ENCODE peak calls at places on chromosomes 12 and 14, in seven cellular contexts. D is choroid plexus epithelial cell, V is adrenal gland, U is Peyer's patch, B is type B pancreatic cell, F is uterus, T is nephron progenitor cell. Z is an unnamed sample.

GRCh38 chr12:25423355-25423754 is 129.7 kb downstream of the LMNTD1 start:
- DNase-seq in B (no peak), T (no peak), D (no peak), U (peak; percentile 55), F (no peak), V (no peak), Z (no peak)

GRCh38 chr14:71416392-71416791 is 509.1 kb downstream of the PCNX1 start:
- DNase-seq in D (peak; percentile 65), F (no peak), U (no peak), B (no peak), V (no peak), T (no peak), Z (no peak)

GRCh38 chr12:46267618-46268348 is 1.1 kb downstream of the SLC38A1 start:
- DNase-seq in T (peak; percentile 32), U (no peak), V (no peak), D (peak; percentile 34), B (no peak), F (no peak), Z (no peak)

GRCh38 chr12:98741229-98741614 is 96.1 kb downstream of the APAF1 start:
- DNase-seq in V (no peak), T (no peak), D (no peak), F (no peak), B (no peak), U (no peak), Z (no peak)

GRCh38 chr14:78074546-78074945 is 95.6 kb upstream of the NRXN3 start:
- DNase-seq in D (no peak), V (no peak), T (no peak), U (no peak), B (no peak), F (no peak), Z (no peak)

GRCh38 chr14:23567186-23568020 is at the start of gene AP1G2:
- DNase-seq in T (peak; percentile 86), D (peak; percentile 78), B (no peak), F (peak; percentile 89), V (peak; percentile 93), U (peak; percentile 95), Z (peak; percentile 87)

GRCh38 chr14:54622189-54622958 is 55.4 kb downstream of the SAMD4A start:
- DNase-seq in F (no peak), T (no peak), B (no peak), D (no peak), V (no peak), U (no peak), Z (no peak)

GRCh38 chr12:3698218-3698974 is 54.5 kb downstream of the CRACR2A start:
- DNase-seq in U (no peak), D (peak; percentile 96), F (no peak), T (no peak), V (no peak), B (no peak), Z (no peak)

GRCh38 chr12:26978801-26979200 is 35.4 kb downstream of the TM7SF3 start:
- DNase-seq in F (no peak), B (no peak), T (no peak), U (no peak), V (no peak), D (no peak), Z (no peak)

GRCh38 chr14:52360831-52361230 is 46.7 kb downstream of the PTGER2 start:
- DNase-seq in V (no peak), B (no peak), F (no peak), T (no peak), U (no peak), D (no peak), Z (no peak)

GRCh38 chr12:6335451-6336078 is 6.3 kb downstream of the TNFRSF1A start:
- DNase-seq in T (no peak), B (no peak), D (peak; percentile 90), V (peak; percentile 92), U (peak; percentile 87), F (peak; percentile 76), Z (no peak)
- TF ChIP-seq CTCF in T (no peak), B (peak; percentile 48), D (peak; percentile 72), V (peak; percentile 56), U (peak; percentile 74), F (peak; percentile 40), Z (no peak)

GRCh38 chr12:14111230-14111865 is 129.9 kb upstream of the GRIN2B start:
- DNase-seq in T (peak; percentile 4), B (no peak), V (no peak), D (no peak), U (no peak), F (no peak), Z (peak; percentile 21)
- TF ChIP-seq CTCF in T (no peak), B (peak; percentile 55), V (peak; percentile 9), D (no peak), U (no peak), F (no peak), Z (no peak)

GRCh38 chr12:51643951-51644350 is 52.9 kb downstream of the SCN8A start:
- DNase-seq in V (no peak), B (no peak), D (no peak), U (no peak), F (no peak), T (no peak), Z (no peak)

GRCh38 chr12:51642286-51642685 is 51.3 kb downstream of the SCN8A start:
- DNase-seq in D (no peak), V (no peak), B (no peak), U (no peak), T (no peak), F (no peak), Z (no peak)

GRCh38 chr12:51653431-51653830 is 62.4 kb downstream of the SCN8A start:
- DNase-seq in F (no peak), V (no peak), T (no peak), B (no peak), D (no peak), U (no peak), Z (no peak)

DNA sequence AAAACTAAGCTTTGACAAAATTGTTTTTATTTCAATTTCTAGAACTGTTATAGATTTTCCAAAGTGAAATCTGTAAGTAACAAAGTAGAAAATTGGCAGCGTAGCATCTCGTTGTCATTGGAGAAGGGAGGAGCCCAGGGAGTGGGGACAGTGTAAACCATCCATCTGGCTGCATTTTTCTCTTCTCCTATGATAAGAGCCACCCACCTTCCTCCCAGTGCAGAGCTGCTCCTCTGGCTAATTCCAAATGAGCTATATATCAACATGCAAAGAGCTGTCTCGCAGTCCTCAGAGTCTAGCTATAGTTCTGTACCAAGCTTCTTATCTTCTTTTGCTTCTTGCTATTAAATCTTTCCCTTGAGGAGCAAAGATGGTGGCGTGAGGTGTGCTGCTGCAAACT is 56.6 kb downstream of the SCN8A start:
- DNase-seq in B (no peak), V (no peak), T (no peak), F (no peak), D (no peak), U (no peak), Z (no peak)
- TF ChIP-seq CTCF in B (no peak), V (no peak), T (no peak), F (no peak), D (no peak), U (no peak), Z (no peak)

GRCh38 chr12:49021292-49021915 is 2.8 kb upstream of the PRKAG1 start:
- DNase-seq in D (no peak), F (no peak), U (no peak), B (no peak), T (no peak), V (no peak), Z (no peak)

GRCh38 chr12:49019120-49019430 is 499 bp upstream of the PRKAG1 start:
- DNase-seq in B (no peak), T (no peak), V (no peak), F (no peak), D (no peak), U (no peak), Z (no peak)

GRCh38 chr12:49018282-49019119 is at the start of gene PRKAG1:
- DNase-seq in D (peak; percentile 98), F (peak; percentile 94), B (peak; percentile 95), U (peak; percentile 97), T (peak; percentile 94), V (peak; percentile 98), Z (peak; percentile 97)

GRCh38 chr12:49020441-49020840 is 1.9 kb upstream of the PRKAG1 start:
- DNase-seq in U (no peak), F (peak; percentile 20), T (no peak), B (no peak), D (no peak), V (no peak), Z (no peak)

DNA sequence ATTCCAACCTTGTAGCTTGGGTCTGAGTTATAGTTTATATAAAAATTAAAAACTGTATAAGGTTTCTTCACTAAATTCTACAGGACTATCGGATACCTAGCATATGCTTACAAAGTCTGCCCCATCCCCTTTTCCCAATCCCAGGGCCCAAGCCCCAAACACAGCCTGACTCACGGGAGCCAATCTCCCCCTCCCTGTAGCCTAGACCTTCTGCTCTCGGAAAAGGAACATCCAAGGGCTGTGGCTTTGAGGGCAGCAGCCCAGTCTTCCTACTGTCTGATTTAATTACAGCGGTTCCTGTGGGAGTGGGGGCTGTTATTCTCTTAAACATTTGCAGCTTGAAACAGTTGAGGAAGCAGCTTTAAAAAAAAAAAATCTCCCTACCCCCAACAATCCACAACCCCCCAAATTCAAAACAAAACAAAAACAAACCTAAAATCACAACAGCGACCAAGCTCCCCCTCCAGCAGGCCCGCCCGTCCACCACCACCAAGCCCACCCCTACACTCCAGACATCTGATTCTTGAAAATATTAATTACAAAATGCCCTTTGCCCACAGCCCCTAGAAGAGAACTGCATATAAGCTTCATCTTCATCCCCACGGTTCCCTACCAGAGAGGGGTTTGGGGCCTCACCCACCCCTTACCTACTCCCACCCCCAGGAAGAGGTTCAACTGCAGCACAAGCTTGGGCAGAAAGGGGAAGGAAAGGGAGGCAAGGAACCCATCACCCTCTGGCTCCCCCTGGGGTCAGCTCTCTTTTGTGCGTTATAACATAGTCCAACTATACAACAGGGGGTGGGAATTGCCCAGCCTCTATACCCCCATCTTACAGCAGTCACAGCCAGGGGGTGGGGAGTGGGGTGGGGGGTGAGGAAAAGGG is 1.1 kb upstream of the PRKAG1 start:
- DNase-seq in D (peak; percentile 54), V (peak; percentile 74), U (no peak), F (peak; percentile 22), B (no peak), T (peak; percentile 36), Z (no peak)
- TF ChIP-seq CTCF in D (peak; percentile 58), V (no peak), U (no peak), F (no peak), B (peak; percentile 52), T (no peak), Z (no peak)

GRCh38 chr14:20306079-20306423 is 300 bp upstream of the TTC5 start:
- DNase-seq in D (no peak), B (no peak), V (no peak), U (no peak), T (no peak), F (no peak), Z (no peak)
- TF ChIP-seq CTCF in D (no peak), B (no peak), V (no peak), U (no peak), T (no peak), F (no peak), Z (no peak)

GRCh38 chr14:106874365-106874764 is 1348.0 kb downstream of the TMEM121 start:
- DNase-seq in V (no peak), D (no peak), B (no peak), U (no peak), F (no peak), T (no peak), Z (no peak)

GRCh38 chr14:106877527-106877926 is 1351.1 kb downstream of the TMEM121 start:
- DNase-seq in V (no peak), T (no peak), F (no peak), U (no peak), D (no peak), B (no peak), Z (no peak)

GRCh38 chr14:106875503-106875902 is 1349.1 kb downstream of the TMEM121 start:
- DNase-seq in T (no peak), D (no peak), V (no peak), B (no peak), U (no peak), F (no peak), Z (peak; percentile 48)

GRCh38 chr14:106876711-106877110 is 1350.3 kb downstream of the TMEM121 start:
- DNase-seq in D (no peak), F (no peak), B (no peak), V (no peak), T (no peak), U (no peak), Z (no peak)

GRCh38 chr14:106872619-106873446 is 1346.5 kb downstream of the TMEM121 start:
- DNase-seq in V (peak; percentile 68), B (no peak), T (no peak), D (no peak), U (peak; percentile 89), F (no peak), Z (peak; percentile 89)
- TF ChIP-seq CTCF in V (peak; percentile 38), B (no peak), T (no peak), D (peak; percentile 43), U (peak; percentile 97), F (no peak), Z (peak; percentile 86)

Z was measured in activated B cell treated with CpG ODN at 0.5 μM for 24 hours.